ENCODE peak calls at places on chromosome 5, in eight cellular contexts. W, Y, E, N, K, M, L and T are unnamed samples.

GRCh38 chr5:139985733-139986132 is 57.4 kb downstream of the NRG2 start:
- DNase-seq in W (peak; percentile 94), Y (no peak), E (no peak), N (peak; percentile 85), K (peak; percentile 90), M (no peak), L (peak; percentile 21), T (peak; percentile 66)

GRCh38 chr5:168433982-168434381 is 52.3 kb upstream of the RARS1 start:
- DNase-seq in W (no peak), Y (no peak), E (no peak), N (peak; percentile 19), K (no peak), M (no peak), L (peak; percentile 43), T (no peak)

GRCh38 chr5:2017540-2018389 is 135.0 kb upstream of the IRX4 start:
- DNase-seq in W (peak; percentile 52), Y (no peak), E (no peak), N (peak; percentile 17), K (no peak), M (no peak), L (peak; percentile 41), T (no peak)

GRCh38 chr5:151157426-151158286 is at the start of gene ANXA6:
- DNase-seq in W (peak; percentile 88), Y (peak; percentile 87), E (peak; percentile 93), N (peak; percentile 72), K (peak; percentile 83), M (peak; percentile 86), L (peak; percentile 78), T (no peak)

GRCh38 chr5:141783599-141784296 is 94.5 kb downstream of the PCDH1 start:
- DNase-seq in W (no peak), Y (no peak), E (no peak), N (no peak), K (no peak), M (no peak), L (no peak), T (no peak)

GRCh38 chr5:55591671-55592070 is 56.9 kb upstream of the PLPP1 start:
- DNase-seq in W (no peak), Y (no peak), E (no peak), N (peak; percentile 24), K (no peak), M (no peak), L (peak; percentile 81), T (no peak)

GRCh38 chr5:35136386-35136785 is 88.6 kb upstream of the AGXT2 start:
- DNase-seq in W (peak; percentile 95), Y (no peak), E (no peak), N (peak; percentile 92), K (peak; percentile 99), M (no peak), L (peak; percentile 84), T (peak; percentile 86)

GRCh38 chr5:56638061-56638621 is 177.2 kb upstream of the MAP3K1 start:
- DNase-seq in W (no peak), Y (no peak), E (peak; percentile 74), N (no peak), K (no peak), M (no peak), L (no peak), T (no peak)

GRCh38 chr5:44862808-44863207 is 54.1 kb downstream of the MRPS30 start:
- DNase-seq in W (peak; percentile 68), Y (no peak), E (no peak), N (no peak), K (no peak), M (no peak), L (peak; percentile 2), T (no peak)

GRCh38 chr5:146409081-146409671 is 38.0 kb upstream of the TCERG1 start:
- DNase-seq in W (peak; percentile 43), Y (no peak), E (no peak), N (peak; percentile 35), K (peak; percentile 17), M (no peak), L (peak; percentile 10), T (peak; percentile 7)

GRCh38 chr5:10702040-10702629 is 58.9 kb downstream of the DAP start:
- DNase-seq in W (peak; percentile 98), Y (no peak), E (no peak), N (peak; percentile 97), K (peak; percentile 95), M (no peak), L (peak; percentile 84), T (peak; percentile 71)

GRCh38 chr5:39547548-39548154 is 122.9 kb upstream of the DAB2 start:
- DNase-seq in W (peak; percentile 92), Y (no peak), E (no peak), N (peak; percentile 60), K (peak; percentile 33), M (no peak), L (peak; percentile 87), T (no peak)

GRCh38 chr5:148820778-148821395 is 5.5 kb upstream of the ADRB2 start:
- DNase-seq in W (peak; percentile 84), Y (no peak), E (no peak), N (no peak), K (no peak), M (no peak), L (peak; percentile 66), T (no peak)

GRCh38 chr5:143554918-143555477 is 151.5 kb upstream of the NR3C1 start:
- DNase-seq in W (no peak), Y (no peak), E (no peak), N (peak; percentile 56), K (peak; percentile 76), M (no peak), L (peak; percentile 41), T (no peak)

GRCh38 chr5:157285310-157286035 is 19.6 kb downstream of the CYFIP2 start:
- DNase-seq in W (no peak), Y (no peak), E (no peak), N (no peak), K (no peak), M (no peak), L (no peak), T (no peak)

GRCh38 chr5:136210259-136210658 is 17.3 kb upstream of the SMIM32 start:
- DNase-seq in W (no peak), Y (no peak), E (no peak), N (no peak), K (no peak), M (no peak), L (peak; percentile 14), T (no peak)

GRCh38 chr5:67636091-67636490 is 439.5 kb upstream of the CD180 start:
- DNase-seq in W (no peak), Y (no peak), E (no peak), N (no peak), K (no peak), M (no peak), L (peak; percentile 25), T (no peak)

GRCh38 chr5:16508730-16509531 is 43.3 kb upstream of the ZNF622 start:
- DNase-seq in W (peak; percentile 39), Y (no peak), E (peak; percentile 88), N (no peak), K (no peak), M (peak; percentile 57), L (no peak), T (no peak)

GRCh38 chr5:170681013-170681433 is 102.5 kb upstream of the GABRP start:
- DNase-seq in W (peak; percentile 24), Y (peak; percentile 29), E (no peak), N (peak; percentile 23), K (peak; percentile 18), M (no peak), L (peak; percentile 41), T (no peak)

GRCh38 chr5:96687812-96688453 is 25.8 kb downstream of the CAST start:
- DNase-seq in W (peak; percentile 57), Y (peak; percentile 15), E (no peak), N (peak; percentile 45), K (peak; percentile 35), M (no peak), L (peak; percentile 80), T (no peak)

GRCh38 chr5:92778261-92778660 is 802.8 kb downstream of the NR2F1-AS1 start:
- DNase-seq in W (no peak), Y (no peak), E (no peak), N (no peak), K (no peak), M (no peak), L (no peak), T (no peak)

GRCh38 chr5:90365328-90365727 is 44.2 kb downstream of the CETN3 start:
- DNase-seq in W (no peak), Y (no peak), E (no peak), N (no peak), K (no peak), M (no peak), L (no peak), T (no peak)

GRCh38 chr5:79955496-79956172 is 35.4 kb downstream of the MTX3 start:
- DNase-seq in W (no peak), Y (no peak), E (no peak), N (no peak), K (no peak), M (no peak), L (no peak), T (no peak)

GRCh38 chr5:104452554-104452953 is 890.0 kb upstream of the NUDT12 start:
- DNase-seq in W (no peak), Y (no peak), E (no peak), N (no peak), K (no peak), M (no peak), L (no peak), T (no peak)
- TF ChIP-seq CTCF in W (no peak), Y (no peak), E (no peak), N (no peak), K (no peak), M (no peak), L (no peak), T (no peak)

DNA sequence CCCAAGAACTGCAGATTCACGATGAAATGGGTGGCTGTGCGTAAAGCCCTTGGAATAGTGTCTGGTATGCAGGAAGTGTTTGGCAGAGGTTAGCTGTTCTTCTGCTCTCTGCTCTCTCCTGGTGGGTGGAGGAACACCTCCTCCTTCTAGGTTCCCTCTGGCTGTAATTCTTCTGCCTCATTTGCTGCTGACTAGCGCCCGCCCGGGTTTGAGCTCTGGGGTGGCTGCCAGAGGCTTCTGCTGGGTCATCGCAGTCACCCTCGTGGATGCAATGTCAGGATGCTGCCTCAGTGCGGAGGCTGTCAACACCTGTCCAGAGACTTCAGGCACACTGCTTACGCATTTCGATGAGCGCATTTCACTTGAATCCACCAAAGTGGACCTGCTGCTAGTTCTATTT is 11.7 kb downstream of the DOCK2 start:
- DNase-seq in W (no peak), Y (no peak), E (no peak), N (no peak), K (no peak), M (no peak), L (peak; percentile 62), T (no peak)
- H3K4me3 ChIP-seq in W (no peak overlapping the region), Y (no peak overlapping the region), E (no peak overlapping the region), N (no peak overlapping the region), K (no peak overlapping the region), M (peak overlapping the region; percentile 39), L (no peak overlapping the region), T (no peak overlapping the region)

DNA sequence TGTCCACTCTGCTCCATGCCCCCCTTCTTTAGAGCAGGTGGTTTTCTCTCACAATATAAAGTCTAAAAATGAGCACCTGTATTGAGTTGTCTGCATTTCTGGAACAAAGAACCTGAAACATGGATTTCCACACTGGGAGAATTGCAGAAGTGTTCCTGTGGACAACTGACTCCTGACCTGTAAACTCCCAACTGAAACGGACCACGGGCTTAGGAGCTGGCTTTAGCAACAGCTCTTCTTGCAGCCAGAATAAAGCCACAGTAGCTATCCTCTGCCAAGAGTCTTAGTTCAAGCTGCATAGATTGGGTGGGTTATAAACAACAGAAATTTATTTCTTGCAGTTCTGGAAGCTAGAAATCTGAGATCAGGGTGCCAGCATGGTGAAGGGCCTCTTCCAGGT is 194.7 kb downstream of the DTWD2 start:
- DNase-seq in W (no peak), Y (no peak), E (no peak), N (no peak), K (no peak), M (no peak), L (no peak), T (no peak)
- TF ChIP-seq CTCF in W (no peak), Y (no peak), E (no peak), N (no peak), K (no peak), M (no peak), L (no peak), T (no peak)

GRCh38 chr5:120466337-120467006 is 2.4 kb downstream of the PRR16 start:
- DNase-seq in W (no peak), Y (peak; percentile 6), E (no peak), N (no peak), K (no peak), M (no peak), L (no peak), T (no peak)
- H3K4me3 ChIP-seq in W (peak overlapping the region; percentile 62), Y (no peak overlapping the region), E (peak overlapping the region; percentile 49), N (peak overlapping the region; percentile 73), K (peak overlapping the region; percentile 96), M (peak overlapping the region; percentile 71), L (no peak overlapping the region), T (peak overlapping the region; percentile 85)